ENCODE peak calls at places on chromosomes 13 and 19, in four cellular contexts. H is keratinocyte, G is breast epithelium, A is GM12891. R is an unnamed sample.

GRCh38 chr13:110276553-110276950 is 30.4 kb downstream of the COL4A1 start:
- DNase-seq in H (no peak), G (no peak), A (no peak), R (no peak)

GRCh38 chr19:53812335-53812734 is 11.8 kb downstream of the NLRP12 start:
- DNase-seq in H (no peak), G (no peak), A (no peak), R (no peak)

GRCh38 chr13:112674412-112675383 is 15.1 kb upstream of the ATP11A start:
- DNase-seq in H (no peak), G (no peak), A (no peak), R (no peak)

GRCh38 chr19:29367701-29368306 is 154.9 kb upstream of the UQCRFS1 start:
- DNase-seq in H (no peak), G (no peak), A (no peak), R (no peak)

GRCh38 chr13:45850020-45850613 is 1.4 kb downstream of the SIAH3 start:
- DNase-seq in H (no peak), G (no peak), A (no peak), R (no peak)

GRCh38 chr13:72489751-72490150 is 237.7 kb downstream of the MZT1 start:
- DNase-seq in H (no peak), G (no peak), A (no peak), R (no peak)

GRCh38 chr19:35555301-35556005 is 8.0 kb downstream of the ATP4A start:
- DNase-seq in H (no peak), G (no peak), A (no peak), R (peak; percentile 16)

GRCh38 chr13:51675877-51676276 is 91.6 kb downstream of the WDFY2 start:
- DNase-seq in H (no peak), G (no peak), A (no peak), R (no peak)

GRCh38 chr13:110400786-110401533 is 93.9 kb downstream of the COL4A2 start:
- DNase-seq in H (no peak), G (peak; percentile 16), A (no peak), R (no peak)

GRCh38 chr19:41334793-41335192 is 18.9 kb downstream of the TGFB1 start:
- DNase-seq in H (no peak), G (no peak), A (no peak), R (no peak)

R was measured in astrocyte of the spinal cord.